ENCODE peak calls at places on chromosomes 5 and 9, in four cellular contexts. One of them, this sample, is unnamed.

GRCh38 chr5:159156839-159157238 is 52.5 kb downstream of the RNF145 start:
- DNase-seq in AG04450: peak; percentile 59
- DNase-seq in neural progenitor cell: peak; percentile 77
- DNase-seq in adrenal gland: no peak
- DNase-seq in this sample: peak; percentile 82

GRCh38 chr9:85024374-85024773 is 354.8 kb downstream of the NTRK2 start:
- DNase-seq in AG04450: no peak
- DNase-seq in neural progenitor cell: no peak
- DNase-seq in adrenal gland: no peak
- DNase-seq in this sample: no peak

GRCh38 chr5:149224282-149224681 is 47.4 kb upstream of the AFAP1L1 start:
- DNase-seq in AG04450: no peak
- DNase-seq in neural progenitor cell: no peak
- DNase-seq in adrenal gland: no peak
- DNase-seq in this sample: no peak

GRCh38 chr5:169942181-169942580 is 38.1 kb downstream of the INSYN2B start:
- DNase-seq in AG04450: no peak
- DNase-seq in neural progenitor cell: no peak
- DNase-seq in adrenal gland: no peak
- DNase-seq in this sample: no peak

GRCh38 chr9:134585746-134586706 is 55.6 kb upstream of the COL5A1 start:
- DNase-seq in AG04450: no peak
- DNase-seq in neural progenitor cell: no peak
- DNase-seq in adrenal gland: peak; percentile 28
- DNase-seq in this sample: peak; percentile 82

GRCh38 chr9:6669881-6670280 is 24.4 kb upstream of the GLDC start:
- DNase-seq in AG04450: no peak
- DNase-seq in neural progenitor cell: no peak
- DNase-seq in adrenal gland: no peak
- DNase-seq in this sample: no peak

GRCh38 chr5:170311856-170312405 is 14.4 kb upstream of the LCP2 start:
- DNase-seq in AG04450: no peak
- DNase-seq in neural progenitor cell: no peak
- DNase-seq in adrenal gland: no peak
- DNase-seq in this sample: no peak

GRCh38 chr9:33290247-33290993 is at the start of gene NFX1:
- DNase-seq in AG04450: peak; percentile 97
- DNase-seq in neural progenitor cell: peak; percentile 98
- DNase-seq in adrenal gland: peak; percentile 99
- DNase-seq in this sample: peak; percentile 98

GRCh38 chr9:98329281-98329680 is 73.8 kb upstream of the TBC1D2 start:
- DNase-seq in AG04450: no peak
- DNase-seq in neural progenitor cell: no peak
- DNase-seq in adrenal gland: no peak
- DNase-seq in this sample: no peak

GRCh38 chr9:19656704-19657103 is 132.1 kb downstream of the SLC24A2 start:
- DNase-seq in AG04450: no peak
- DNase-seq in neural progenitor cell: no peak
- DNase-seq in adrenal gland: no peak
- DNase-seq in this sample: no peak

GRCh38 chr5:43432486-43433365 is 20.5 kb upstream of the CCL28 start:
- DNase-seq in AG04450: no peak
- DNase-seq in neural progenitor cell: no peak
- DNase-seq in adrenal gland: peak; percentile 71
- DNase-seq in this sample: peak; percentile 73

GRCh38 chr5:173452506-173452905 is 124.3 kb upstream of the STC2 start:
- DNase-seq in AG04450: no peak
- DNase-seq in neural progenitor cell: no peak
- DNase-seq in adrenal gland: no peak
- DNase-seq in this sample: no peak
- H3K27ac ChIP-seq in AG04450: peak overlapping the region; percentile 98
- H3K27ac ChIP-seq in neural progenitor cell: no peak overlapping the region
- H3K27ac ChIP-seq in adrenal gland: peak overlapping the region; percentile 42
- H3K27ac ChIP-seq in this sample: no peak overlapping the region

DNA sequence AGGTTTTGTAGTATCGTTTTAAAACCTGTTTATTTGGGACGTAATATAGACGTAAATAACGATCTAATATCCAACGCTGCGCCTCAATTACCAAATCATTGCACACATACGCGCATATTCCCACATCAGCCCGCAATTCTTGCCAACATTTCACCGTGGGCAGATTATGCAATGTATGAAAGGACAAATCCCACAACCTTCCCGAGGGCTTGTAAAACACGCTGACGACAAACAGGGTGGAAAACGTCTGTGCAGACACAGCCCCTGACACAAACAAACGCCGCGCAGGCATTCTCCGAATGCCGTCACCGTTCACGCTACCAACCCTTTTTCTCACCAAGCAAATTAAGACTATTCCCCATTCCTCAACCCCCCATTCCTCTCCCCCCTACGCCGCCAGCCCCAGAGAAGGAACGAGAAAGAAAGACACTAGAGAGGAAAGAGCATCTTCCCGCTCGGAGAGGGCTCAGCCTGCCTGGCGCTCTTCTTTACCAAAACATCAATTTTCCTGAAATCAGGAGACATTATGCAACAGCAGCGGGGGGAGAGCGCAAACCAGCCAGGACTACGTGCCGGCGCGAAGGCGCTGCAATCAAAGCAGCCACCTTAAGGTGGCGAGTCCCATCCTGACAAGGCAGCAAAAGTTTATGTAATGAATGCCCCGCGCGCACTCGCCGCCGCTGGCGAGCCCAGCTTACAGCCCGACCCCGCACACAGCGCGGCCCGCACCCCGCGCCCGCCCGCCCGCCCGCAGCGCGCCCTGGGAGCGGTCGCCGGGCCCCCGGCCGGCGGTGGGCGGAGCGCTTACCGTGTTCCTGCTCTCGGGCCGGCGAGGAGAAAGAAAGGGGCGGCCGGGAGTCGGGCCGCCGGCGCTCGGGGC is 560 bp downstream of the NFIL3 start:
- DNase-seq in AG04450: peak; percentile 48
- DNase-seq in neural progenitor cell: peak; percentile 84
- DNase-seq in adrenal gland: peak; percentile 85
- DNase-seq in this sample: peak; percentile 84
- TF ChIP-seq CTCF in AG04450: peak; percentile 39
- TF ChIP-seq CTCF in neural progenitor cell: peak; percentile 39
- TF ChIP-seq CTCF in adrenal gland: peak; percentile 19
- TF ChIP-seq CTCF in this sample: peak; percentile 54

GRCh38 chr9:128558431-128559310 is 6.3 kb downstream of the SPTAN1 start:
- DNase-seq in AG04450: peak; percentile 74
- DNase-seq in neural progenitor cell: peak; percentile 36
- DNase-seq in adrenal gland: peak; percentile 96
- DNase-seq in this sample: peak; percentile 87
- H3K27ac ChIP-seq in AG04450: peak overlapping the region; percentile 78
- H3K27ac ChIP-seq in neural progenitor cell: peak overlapping the region; percentile 70
- H3K27ac ChIP-seq in adrenal gland: peak overlapping the region; percentile 74
- H3K27ac ChIP-seq in this sample: peak overlapping the region; percentile 81

GRCh38 chr9:135907446-135908333 is at the start of gene CAMSAP1:
- DNase-seq in AG04450: peak; percentile 84
- DNase-seq in neural progenitor cell: peak; percentile 97
- DNase-seq in adrenal gland: peak; percentile 97
- DNase-seq in this sample: peak; percentile 99
- TF ChIP-seq CTCF in AG04450: no peak
- TF ChIP-seq CTCF in neural progenitor cell: no peak
- TF ChIP-seq CTCF in adrenal gland: no peak
- TF ChIP-seq CTCF in this sample: no peak

DNA sequence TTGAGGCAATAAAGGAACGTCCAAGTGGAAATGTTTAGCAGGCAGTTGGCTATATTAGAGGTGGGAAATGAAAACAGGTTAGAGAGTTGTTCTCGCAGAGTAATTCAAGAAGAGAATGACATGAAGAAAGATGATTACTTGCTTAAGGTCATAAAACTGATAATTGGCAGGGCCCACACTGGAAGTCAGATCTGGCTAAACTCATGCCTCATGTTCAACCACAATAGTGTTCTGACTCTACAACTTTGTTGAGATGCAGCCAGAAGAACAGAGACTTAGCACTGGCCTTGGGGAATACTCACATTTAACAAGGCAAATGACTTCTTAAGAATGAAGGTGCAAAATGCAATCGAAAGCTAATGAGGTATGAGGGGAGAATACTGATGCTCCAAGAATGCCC is 27.2 kb upstream of the TNFSF8 start:
- DNase-seq in AG04450: no peak
- DNase-seq in neural progenitor cell: no peak
- DNase-seq in adrenal gland: no peak
- DNase-seq in this sample: no peak
- H3K27ac ChIP-seq in AG04450: no peak overlapping the region
- H3K27ac ChIP-seq in neural progenitor cell: no peak overlapping the region
- H3K27ac ChIP-seq in adrenal gland: peak overlapping the region; percentile 34
- H3K27ac ChIP-seq in this sample: peak overlapping the region; percentile 73

GRCh38 chr5:108919591-108920326 is 172.1 kb downstream of the FER start:
- DNase-seq in AG04450: no peak
- DNase-seq in neural progenitor cell: no peak
- DNase-seq in adrenal gland: no peak
- DNase-seq in this sample: no peak
- TF ChIP-seq CTCF in AG04450: no peak
- TF ChIP-seq CTCF in neural progenitor cell: peak; percentile 30
- TF ChIP-seq CTCF in adrenal gland: peak; percentile 4
- TF ChIP-seq CTCF in this sample: peak; percentile 51

GRCh38 chr9:75892168-75892901 is 1.9 kb downstream of the PCSK5 start:
- DNase-seq in AG04450: no peak
- DNase-seq in neural progenitor cell: peak; percentile 61
- DNase-seq in adrenal gland: no peak
- DNase-seq in this sample: no peak

GRCh38 chr9:75890541-75891276 is at the start of gene PCSK5:
- DNase-seq in AG04450: peak; percentile 73
- DNase-seq in neural progenitor cell: peak; percentile 97
- DNase-seq in adrenal gland: peak; percentile 95
- DNase-seq in this sample: peak; percentile 89

GRCh38 chr9:75891277-75892167 is 1.0 kb downstream of the PCSK5 start:
- DNase-seq in AG04450: peak; percentile 0
- DNase-seq in neural progenitor cell: peak; percentile 60
- DNase-seq in adrenal gland: no peak
- DNase-seq in this sample: no peak

GRCh38 chr9:75889977-75890540 is 414 bp upstream of the PCSK5 start:
- DNase-seq in AG04450: peak; percentile 15
- DNase-seq in neural progenitor cell: peak; percentile 39
- DNase-seq in adrenal gland: peak; percentile 83
- DNase-seq in this sample: no peak

GRCh38 chr9:75889577-75889976 is 896 bp upstream of the PCSK5 start:
- DNase-seq in AG04450: no peak
- DNase-seq in neural progenitor cell: no peak
- DNase-seq in adrenal gland: no peak
- DNase-seq in this sample: no peak
- H3K27ac ChIP-seq in AG04450: no peak overlapping the region
- H3K27ac ChIP-seq in neural progenitor cell: no peak overlapping the region
- H3K27ac ChIP-seq in adrenal gland: peak overlapping the region; percentile 91
- H3K27ac ChIP-seq in this sample: no peak overlapping the region

GRCh38 chr5:77658662-77659061 is 20.1 kb upstream of the OTP start:
- DNase-seq in AG04450: no peak
- DNase-seq in neural progenitor cell: no peak
- DNase-seq in adrenal gland: no peak
- DNase-seq in this sample: no peak
- TF ChIP-seq CTCF in AG04450: no peak
- TF ChIP-seq CTCF in neural progenitor cell: no peak
- TF ChIP-seq CTCF in adrenal gland: no peak
- TF ChIP-seq CTCF in this sample: no peak

This sample was measured in RWPE1.